ENCODE peak calls at places on chromosome 9, in seven cellular contexts. F is hepatocyte, G is PC-3, E is GM23248, I is neural progenitor cell, Q is OCI-LY7, J is SK-N-SH. Z is an unnamed sample.

GRCh38 chr9:28487561-28487960 is 914.3 kb upstream of the C9orf72 start:
- DNase-seq in I (no peak), Q (no peak), E (no peak), J (no peak), G (no peak), F (no peak), Z (no peak)

GRCh38 chr9:89497978-89498844 is at the start of gene SEMA4D:
- DNase-seq in E (peak; percentile 39), I (peak; percentile 89), F (peak; percentile 86), Q (peak; percentile 67), J (peak; percentile 95), G (peak; percentile 58), Z (peak; percentile 73)

GRCh38 chr9:91047529-91047928 is 245.9 kb downstream of the SYK start:
- DNase-seq in I (no peak), G (no peak), E (peak; percentile 18), Q (no peak), F (no peak), J (no peak), Z (peak; percentile 38)

GRCh38 chr9:81146684-81147337 is 542.5 kb downstream of the TLE1 start:
- DNase-seq in G (peak; percentile 85), Q (no peak), I (no peak), E (no peak), F (no peak), J (no peak), Z (no peak)

GRCh38 chr9:113289091-113289490 is 13.6 kb downstream of the PRPF4 start:
- DNase-seq in I (no peak), G (no peak), F (no peak), J (no peak), E (no peak), Q (no peak), Z (no peak)

GRCh38 chr9:72038890-72039410 is 21.5 kb downstream of the C9orf57 start:
- DNase-seq in J (peak; percentile 73), Q (peak; percentile 64), G (peak; percentile 80), I (peak; percentile 86), E (peak; percentile 78), F (peak; percentile 88), Z (peak; percentile 68)

GRCh38 chr9:128825923-128826702 is 3.5 kb downstream of the SPOUT1 start:
- DNase-seq in J (peak; percentile 65), G (no peak), F (no peak), I (no peak), E (no peak), Q (no peak), Z (no peak)

GRCh38 chr9:76558465-76558864 is 99.5 kb downstream of the GCNT1 start:
- DNase-seq in E (no peak), I (no peak), Q (no peak), J (no peak), F (no peak), G (no peak), Z (no peak)

GRCh38 chr9:21919377-21920362 is 74.5 kb downstream of the CDKN2A start:
- DNase-seq in Q (peak; percentile 68), J (peak; percentile 4), G (peak; percentile 65), F (no peak), E (peak; percentile 56), I (no peak), Z (peak; percentile 37)

GRCh38 chr9:77896269-77897245 is 135.1 kb downstream of the GNAQ start:
- DNase-seq in G (no peak), I (no peak), J (peak; percentile 65), F (no peak), E (no peak), Q (no peak), Z (no peak)

GRCh38 chr9:129071526-129072131 is 9.3 kb upstream of the DOLPP1 start:
- DNase-seq in Q (peak; percentile 8), F (no peak), J (no peak), I (peak; percentile 45), E (no peak), G (no peak), Z (no peak)

GRCh38 chr9:109440797-109441287 is 57.3 kb downstream of the PTPN3 start:
- DNase-seq in F (peak; percentile 84), J (peak; percentile 74), I (peak; percentile 79), G (peak; percentile 80), Q (peak; percentile 54), E (peak; percentile 95), Z (peak; percentile 85)

GRCh38 chr9:134325096-134325812 is 1.0 kb upstream of the RXRA start:
- DNase-seq in Q (no peak), G (peak; percentile 48), F (peak; percentile 75), J (no peak), I (peak; percentile 68), E (peak; percentile 82), Z (peak; percentile 63)

GRCh38 chr9:128632486-128632885 is 24.2 kb downstream of the DYNC2I2 start:
- DNase-seq in Q (no peak), F (no peak), E (no peak), I (no peak), J (no peak), G (no peak), Z (no peak)

GRCh38 chr9:38414040-38414723 is 10.1 kb downstream of the IGFBPL1 start:
- DNase-seq in J (no peak), G (no peak), E (no peak), F (no peak), Q (no peak), I (no peak), Z (no peak)

GRCh38 chr9:33139421-33140228 is 27.5 kb downstream of the B4GALT1 start:
- DNase-seq in F (peak; percentile 68), J (no peak), G (no peak), E (peak; percentile 88), I (peak; percentile 25), Q (no peak), Z (no peak)

GRCh38 chr9:89731262-89731980 is 126.6 kb downstream of the GADD45G start:
- DNase-seq in E (no peak), F (no peak), J (no peak), I (no peak), G (no peak), Q (no peak), Z (no peak)

GRCh38 chr9:124381073-124381945 is 33.9 kb downstream of the PSMB7 start:
- DNase-seq in E (peak; percentile 79), J (no peak), I (no peak), F (no peak), G (no peak), Q (no peak), Z (no peak)

GRCh38 chr9:1231998-1232919 is 182.1 kb downstream of the DMRT2 start:
- DNase-seq in I (no peak), J (no peak), E (peak; percentile 93), Q (no peak), G (peak; percentile 83), F (no peak), Z (no peak)

DNA sequence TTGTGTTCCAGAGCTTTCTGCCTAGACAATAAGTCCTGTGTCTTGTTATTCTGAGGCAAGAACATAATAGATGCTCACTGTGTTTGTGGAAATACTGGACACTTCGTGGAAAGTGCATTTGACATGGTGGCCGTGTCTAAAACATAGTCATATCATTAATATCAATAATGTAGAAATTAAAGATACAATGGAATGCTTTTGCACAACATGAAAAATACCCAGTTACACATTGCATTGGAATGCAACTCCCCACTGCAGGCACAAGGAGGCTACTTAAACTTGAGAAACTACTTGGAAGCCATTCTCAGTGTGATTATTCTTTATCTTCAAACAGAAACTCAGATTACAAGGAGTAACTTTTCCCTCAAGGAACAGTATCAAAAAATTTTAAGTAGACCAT is 145.3 kb upstream of the ZNF462 start:
- DNase-seq in E (peak; percentile 58), G (peak; percentile 78), J (no peak), F (peak; percentile 33), Q (no peak), I (no peak), Z (no peak)
- TF ChIP-seq EZH2phosphoT487 in E (no peak), G (no peak), J (no peak), F (no peak), Q (no peak), I (no peak), Z (no peak)

DNA sequence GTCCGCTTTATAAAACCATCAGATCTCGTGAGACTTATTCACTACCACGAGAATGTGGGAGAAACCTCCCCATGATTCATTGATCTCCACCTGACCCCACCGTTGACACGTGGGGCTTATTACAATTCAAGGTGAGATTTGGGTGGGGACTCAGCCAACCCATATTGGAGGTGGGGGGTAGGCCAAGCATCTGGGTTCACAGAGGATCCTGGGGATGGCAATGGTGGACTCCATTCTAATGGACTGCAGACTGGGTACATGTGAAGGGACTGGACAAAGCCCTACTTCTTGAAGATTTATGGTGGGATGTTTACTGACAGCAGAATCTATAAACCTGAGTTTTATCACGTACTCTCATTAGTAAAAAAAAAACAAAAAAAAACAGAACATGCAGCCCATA is 15.1 kb downstream of the QRFP start:
- DNase-seq in I (no peak), Q (no peak), F (no peak), G (no peak), J (no peak), E (no peak), Z (no peak)
- TF ChIP-seq EZH2phosphoT487 in I (no peak), Q (no peak), F (no peak), G (no peak), J (no peak), E (no peak), Z (no peak)

GRCh38 chr9:12775373-12775962 is 648 bp downstream of the LURAP1L start:
- DNase-seq in I (peak; percentile 64), G (no peak), E (peak; percentile 52), F (peak; percentile 56), Q (no peak), J (peak; percentile 69), Z (peak; percentile 22)
- TF ChIP-seq EZH2phosphoT487 in I (no peak), G (no peak), E (no peak), F (no peak), Q (no peak), J (no peak), Z (no peak)

GRCh38 chr9:131580358-131580757 is 35.0 kb downstream of the PRRT1B start:
- DNase-seq in J (no peak), F (no peak), I (no peak), G (no peak), Q (no peak), E (no peak), Z (no peak)
- TF ChIP-seq EZH2phosphoT487 in J (no peak), F (no peak), I (no peak), G (no peak), Q (no peak), E (no peak), Z (no peak)

GRCh38 chr9:34989946-34990635 is 546 bp downstream of the DNAJB5 start:
- DNase-seq in G (peak; percentile 33), J (peak; percentile 86), F (peak; percentile 91), Q (peak; percentile 37), I (peak; percentile 95), E (peak; percentile 76), Z (peak; percentile 43)
- TF ChIP-seq EZH2phosphoT487 in G (no peak), J (no peak), F (no peak), Q (no peak), I (no peak), E (no peak), Z (no peak)

DNA sequence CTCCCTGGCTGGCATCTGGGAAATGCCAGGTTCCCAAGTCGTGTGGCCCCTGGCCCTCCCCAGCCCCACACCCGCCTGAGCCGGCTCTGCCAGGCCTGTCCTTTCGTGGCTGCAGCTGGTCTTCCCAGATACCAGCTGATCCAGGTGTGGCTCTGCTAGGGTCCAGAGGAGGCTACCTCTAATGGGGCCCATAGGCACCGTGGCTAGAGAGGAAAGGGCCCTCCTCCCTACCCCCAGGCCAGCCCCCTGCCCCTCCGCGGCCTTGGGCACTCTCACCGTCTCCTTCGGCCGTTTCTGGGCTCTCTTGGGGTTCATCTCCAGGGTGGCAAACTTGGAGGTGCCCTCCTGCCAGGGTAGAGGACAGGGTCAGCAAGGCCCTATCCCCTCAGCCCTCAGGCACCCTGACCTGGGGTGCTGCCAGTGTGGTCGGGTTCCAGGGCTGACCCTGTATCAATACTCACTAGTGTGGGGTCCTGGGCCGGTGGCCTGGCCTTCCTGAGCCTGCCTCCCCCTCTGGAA is 17.0 kb downstream of the RALGDS start:
- DNase-seq in F (no peak), G (no peak), E (no peak), I (no peak), Q (no peak), J (no peak), Z (no peak)
- TF ChIP-seq EZH2phosphoT487 in F (no peak), G (no peak), E (no peak), I (no peak), Q (no peak), J (no peak), Z (no peak)